ENCODE peak calls at places on chromosomes 11 and 22, in seven cellular contexts. O is transverse colon, F is foreskin fibroblast, J is fibroblast of the aortic adventitia, T is fibroblast of mammary gland, H is AG10803, Q is mucosa of descending colon. I is an unnamed sample.

GRCh38 chr22:37870273-37870672 is 21.1 kb downstream of the EIF3L start:
- DNase-seq in Q (no peak), H (peak; percentile 30), F (peak; percentile 65), J (no peak), O (no peak), T (peak; percentile 64), I (no peak)

GRCh38 chr11:76639621-76640020 is 30.9 kb downstream of the LRRC32 start:
- DNase-seq in T (no peak), F (no peak), J (no peak), H (no peak), O (no peak), Q (no peak), I (no peak)

GRCh38 chr22:50200333-50201190 is at the start of gene SELENOO:
- DNase-seq in H (peak; percentile 83), J (peak; percentile 75), O (peak; percentile 95), F (peak; percentile 97), T (peak; percentile 71), Q (peak; percentile 95), I (peak; percentile 87)

GRCh38 chr11:19977941-19978340 is 182.3 kb downstream of the DBX1 start:
- DNase-seq in Q (no peak), T (no peak), H (no peak), J (no peak), O (no peak), F (no peak), I (no peak)

GRCh38 chr11:93895106-93895862 is 44.9 kb upstream of the VSTM5 start:
- DNase-seq in Q (no peak), J (peak; percentile 93), T (peak; percentile 76), F (peak; percentile 82), O (no peak), H (peak; percentile 92), I (no peak)

GRCh38 chr11:128179049-128179448 is 408.3 kb downstream of the ETS1 start:
- DNase-seq in F (peak; percentile 63), O (no peak), T (peak; percentile 51), Q (no peak), J (no peak), H (peak; percentile 79), I (no peak)

GRCh38 chr11:119723243-119723951 is 5.6 kb downstream of the NECTIN1 start:
- DNase-seq in O (no peak), Q (no peak), T (no peak), J (no peak), H (no peak), F (no peak), I (no peak)

GRCh38 chr11:9765320-9766101 is 101.6 kb downstream of the SWAP70 start:
- DNase-seq in Q (no peak), T (peak; percentile 96), F (peak; percentile 90), H (peak; percentile 98), O (no peak), J (peak; percentile 92), I (no peak)

GRCh38 chr11:88484873-88485621 is 147.5 kb upstream of the CTSC start:
- DNase-seq in H (peak; percentile 19), F (peak; percentile 38), J (peak; percentile 37), O (peak; percentile 13), Q (peak; percentile 46), T (peak; percentile 54), I (no peak)

GRCh38 chr11:44709281-44709562 is 17.5 kb upstream of the TSPAN18 start:
- DNase-seq in F (no peak), Q (no peak), T (peak; percentile 31), H (peak; percentile 15), O (no peak), J (no peak), I (no peak)

GRCh38 chr11:63919267-63920125 is 2.5 kb upstream of the RCOR2 start:
- DNase-seq in O (peak; percentile 50), T (peak; percentile 46), F (peak; percentile 70), J (peak; percentile 22), H (no peak), Q (peak; percentile 75), I (no peak)

GRCh38 chr11:99370557-99371200 is 349.9 kb downstream of the CNTN5 start:
- DNase-seq in J (peak; percentile 3), H (peak; percentile 15), F (no peak), O (no peak), T (peak; percentile 56), Q (no peak), I (no peak)

GRCh38 chr22:46788426-46789168 is 26.1 kb downstream of the TBC1D22A start:
- DNase-seq in O (no peak), Q (no peak), F (no peak), H (no peak), T (no peak), J (no peak), I (no peak)

GRCh38 chr11:114379394-114380069 is 20.8 kb downstream of the C11orf71 start:
- DNase-seq in T (no peak), F (no peak), J (no peak), Q (no peak), H (no peak), O (no peak), I (no peak)

GRCh38 chr11:35064114-35064800 is 74.7 kb upstream of the CD44 start:
- DNase-seq in J (peak; percentile 66), H (peak; percentile 87), F (peak; percentile 88), T (peak; percentile 86), O (no peak), Q (no peak), I (no peak)

GRCh38 chr22:37279469-37279868 is 2.8 kb upstream of the CYTH4 start:
- DNase-seq in Q (no peak), O (no peak), H (no peak), T (no peak), J (no peak), F (no peak), I (no peak)

GRCh38 chr22:49372111-49372529 is 455.6 kb downstream of the BRD1 start:
- DNase-seq in Q (no peak), H (no peak), O (no peak), F (no peak), J (no peak), T (no peak), I (peak; percentile 41)

GRCh38 chr11:111446404-111447152 is 65.6 kb downstream of the BTG4 start:
- DNase-seq in H (peak; percentile 93), O (peak; percentile 83), F (peak; percentile 95), J (peak; percentile 92), T (peak; percentile 93), Q (peak; percentile 78), I (no peak)

GRCh38 chr11:14413307-14414072 is 54.5 kb upstream of the RRAS2 start:
- DNase-seq in H (peak; percentile 88), J (peak; percentile 82), T (peak; percentile 87), O (no peak), F (peak; percentile 86), Q (no peak), I (no peak)

GRCh38 chr11:95850137-95850536 is 59.8 kb downstream of the CEP57 start:
- DNase-seq in H (no peak), F (peak; percentile 25), J (peak; percentile 33), O (no peak), T (peak; percentile 27), Q (no peak), I (no peak)

GRCh38 chr22:46686221-46686872 is 51.7 kb downstream of the CERK start:
- DNase-seq in F (no peak), J (no peak), Q (peak; percentile 63), T (no peak), H (no peak), O (no peak), I (no peak)

DNA sequence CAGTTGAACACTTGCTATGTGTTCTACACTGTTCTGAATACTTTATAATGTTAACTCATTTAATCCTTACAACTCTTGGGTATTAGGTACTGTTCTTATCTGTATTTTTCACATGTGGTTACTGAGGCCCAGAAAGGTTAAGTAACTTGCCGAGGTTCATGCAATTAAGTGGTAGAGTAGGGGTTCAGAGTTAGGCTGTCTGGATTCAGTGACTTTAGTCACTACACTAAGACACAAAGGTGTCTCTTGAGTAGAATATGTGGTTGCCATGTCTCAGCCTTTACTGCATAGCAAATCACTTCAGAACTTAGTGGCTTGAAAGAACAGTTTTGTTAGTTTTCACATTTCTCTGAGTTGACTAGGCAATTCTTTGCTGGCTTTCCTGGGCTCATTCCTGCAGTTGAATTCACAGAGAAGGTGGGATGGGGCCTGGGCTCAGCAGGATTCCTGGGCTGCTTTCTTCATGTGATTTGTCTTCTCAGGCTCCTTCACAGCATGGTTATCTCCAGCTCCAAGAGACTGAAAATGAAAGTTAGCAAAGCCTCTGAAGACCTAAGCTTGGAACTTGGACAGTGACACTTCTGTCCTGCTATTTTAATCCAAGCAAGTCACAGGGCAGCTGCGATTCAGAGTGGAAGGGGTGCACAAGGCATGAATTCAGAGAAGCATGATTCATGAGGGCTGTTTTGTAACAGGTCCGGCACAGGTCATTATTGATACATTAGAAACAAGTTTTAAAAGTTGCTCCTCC is 68.2 kb downstream of the SPECC1L start:
- DNase-seq in T (peak; percentile 31), Q (no peak), F (peak; percentile 41), H (peak; percentile 22), J (peak; percentile 31), O (no peak), I (no peak)
- H3K4me3 ChIP-seq in T (no peak overlapping the region), Q (no peak overlapping the region), F (no peak overlapping the region), H (no peak overlapping the region), J (no peak overlapping the region), O (no peak overlapping the region), I (no peak overlapping the region)

GRCh38 chr22:27228771-27229170 is 571.4 kb downstream of the MIAT start:
- DNase-seq in J (no peak), Q (no peak), O (no peak), F (no peak), H (no peak), T (no peak), I (no peak)
- TF ChIP-seq CTCF in J (no peak), Q (no peak), O (no peak), F (no peak), H (no peak), T (no peak), I (no peak)

DNA sequence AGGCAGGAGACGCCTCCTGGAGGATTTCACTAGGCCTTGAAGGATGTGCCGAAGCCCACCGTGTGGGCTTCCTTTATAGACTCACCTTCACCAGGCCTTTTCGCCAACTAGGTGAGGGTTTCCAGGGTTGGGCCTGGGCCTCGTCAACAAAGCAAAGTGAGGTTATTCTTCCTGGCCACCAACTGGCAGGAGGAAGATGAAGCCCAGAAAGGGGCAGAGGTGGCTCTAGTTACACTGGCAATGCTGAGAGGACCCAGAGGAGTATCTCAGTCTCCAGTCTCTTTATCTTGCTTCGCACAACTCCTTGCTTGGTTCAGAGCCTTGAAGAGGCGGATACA is 400 bp upstream of the RELT start:
- DNase-seq in J (no peak), H (no peak), O (no peak), F (no peak), Q (no peak), T (no peak), I (no peak)
- H3K4me3 ChIP-seq in J (no peak overlapping the region), H (peak overlapping the region; percentile 7), O (no peak overlapping the region), F (no peak overlapping the region), Q (no peak overlapping the region), T (no peak overlapping the region), I (no peak overlapping the region)

GRCh38 chr11:81687057-81687456 is 1046.6 kb downstream of the FAM181B start:
- DNase-seq in J (no peak), O (no peak), F (no peak), T (no peak), Q (no peak), H (no peak), I (no peak)
- TF ChIP-seq CTCF in J (no peak), O (no peak), F (no peak), T (no peak), Q (no peak), H (no peak), I (no peak)

DNA sequence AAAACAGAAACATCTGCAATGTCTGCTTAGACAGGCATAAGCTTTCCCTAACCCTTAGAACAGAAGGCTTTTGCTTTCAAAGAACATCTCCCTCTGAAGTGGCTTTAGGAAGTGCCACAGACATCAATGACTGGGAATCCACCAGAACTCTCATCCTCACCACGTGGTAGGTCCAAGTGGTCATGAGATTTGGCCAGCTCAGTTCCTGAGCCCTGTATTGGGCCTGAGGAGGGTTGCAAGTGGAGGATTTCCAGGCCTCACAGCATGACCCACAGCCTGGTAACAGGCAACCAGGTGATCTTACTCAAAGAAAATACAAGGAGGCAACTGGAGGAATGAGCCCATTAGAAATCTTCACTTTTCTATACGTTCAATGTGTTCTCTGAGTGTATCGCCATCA is 1.6 kb downstream of the CASP1 start:
- DNase-seq in F (no peak), O (no peak), H (no peak), T (no peak), Q (no peak), J (no peak), I (no peak)
- H3K4me3 ChIP-seq in F (no peak overlapping the region), O (no peak overlapping the region), H (no peak overlapping the region), T (no peak overlapping the region), Q (no peak overlapping the region), J (no peak overlapping the region), I (no peak overlapping the region)

I was measured in RWPE2.